ENCODE peak calls at places on chromosomes 2 and 18, in four cellular contexts. L is activated T-cell treated with anti-CD3 and anti-CD28 coated beads for 1 hour, X is GM12891, G is non-pigmented ciliary epithelial cell. W is an unnamed sample.

GRCh38 chr2:151053661-151053990 is 208.0 kb downstream of the RBM43 start:
- DNase-seq in L (no peak), X (no peak), G (no peak), W (no peak)

GRCh38 chr2:79294994-79295393 is 135.4 kb upstream of the REG3A start:
- DNase-seq in L (no peak), X (no peak), G (no peak), W (no peak)

GRCh38 chr18:77478619-77479018 is 229.0 kb downstream of the GALR1 start:
- DNase-seq in G (no peak), L (no peak), X (no peak), W (no peak)

GRCh38 chr2:201821080-201821479 is 14.7 kb downstream of the CDK15 start:
- DNase-seq in X (no peak), G (no peak), L (no peak), W (no peak)

GRCh38 chr2:191936882-191937405 is 90.1 kb upstream of the CAVIN2 start:
- DNase-seq in L (no peak), G (no peak), X (no peak), W (no peak)

GRCh38 chr2:152047826-152048476 is 50.9 kb downstream of the CACNB4 start:
- DNase-seq in G (no peak), L (no peak), X (no peak), W (no peak)

GRCh38 chr2:235669983-235670962 is 176.4 kb downstream of the AGAP1 start:
- DNase-seq in G (peak), X (no peak), L (no peak), W (peak)

GRCh38 chr2:183059561-183059960 is 19.0 kb upstream of the DUSP19 start:
- DNase-seq in G (peak), X (no peak), L (no peak), W (no peak)

GRCh38 chr2:197846789-197847188 is 42.4 kb downstream of the PLCL1 start:
- DNase-seq in G (peak), L (no peak), X (no peak), W (no peak)

GRCh38 chr2:104361414-104361813 is 492.5 kb upstream of the POU3F3 start:
- DNase-seq in G (no peak), L (no peak), X (no peak), W (no peak)

GRCh38 chr2:62452701-62453449 is 53.1 kb downstream of the TMEM17 start:
- DNase-seq in X (no peak), L (no peak), G (no peak), W (no peak)

GRCh38 chr2:135986507-135986906 is 1.1 kb upstream of the DARS1 start:
- DNase-seq in L (no peak), X (no peak), G (no peak), W (no peak)

GRCh38 chr18:12092398-12093229 is 1.0 kb upstream of the ANKRD62 start:
- DNase-seq in L (no peak), X (no peak), G (no peak), W (peak)

GRCh38 chr18:1090758-1091157 is 186.1 kb downstream of the ADCYAP1 start:
- DNase-seq in G (no peak), L (no peak), X (no peak), W (peak)

GRCh38 chr2:27324720-27325119 is 1.8 kb upstream of the MPV17 start:
- DNase-seq in L (no peak), X (no peak), G (no peak), W (no peak)

GRCh38 chr2:25215948-25216679 is 47.7 kb upstream of the POMC start:
- DNase-seq in G (no peak), L (peak), X (peak), W (no peak)

GRCh38 chr2:231765496-231765929 is 15.6 kb downstream of the PDE6D start:
- DNase-seq in X (no peak), G (no peak), L (no peak), W (no peak)

GRCh38 chr2:96869824-96870630 is at the start of gene SEMA4C:
- DNase-seq in L (peak), G (no peak), X (peak), W (peak)

GRCh38 chr2:158688722-158689121 is 106.4 kb upstream of the DAPL1 start:
- DNase-seq in X (no peak), L (no peak), G (no peak), W (no peak)

W was measured in COR-L47.